ENCODE peak calls at places on chromosome 15, in eight cellular contexts. R, S, U, M, L, B, H and C are unnamed samples.

GRCh38 chr15:44038801-44039200 is 156.3 kb downstream of the FRMD5 start:
- DNase-seq in R (peak; percentile 52), S (no peak), U (no peak), M (peak; percentile 39), L (peak; percentile 39), B (no peak), H (peak; percentile 76), C (peak; percentile 32)

GRCh38 chr15:78739206-78739605 is 72.1 kb downstream of the ADAMTS7 start:
- DNase-seq in R (no peak), S (no peak), U (peak; percentile 33), M (no peak), L (no peak), B (no peak), H (no peak), C (no peak)

GRCh38 chr15:68512052-68512451 is 66.7 kb upstream of the CORO2B start:
- DNase-seq in R (no peak), S (no peak), U (no peak), M (no peak), L (no peak), B (no peak), H (no peak), C (no peak)

GRCh38 chr15:94671845-94672524 is 440.6 kb downstream of the MCTP2 start:
- DNase-seq in R (no peak), S (peak; percentile 33), U (no peak), M (peak; percentile 67), L (no peak), B (peak; percentile 65), H (peak; percentile 61), C (peak; percentile 61)

GRCh38 chr15:48459571-48460461 is 128.6 kb downstream of the DUT start:
- DNase-seq in R (no peak), S (no peak), U (no peak), M (no peak), L (no peak), B (no peak), H (no peak), C (no peak)

GRCh38 chr15:94008101-94009080 is 223.0 kb upstream of the MCTP2 start:
- DNase-seq in R (no peak), S (no peak), U (no peak), M (no peak), L (no peak), B (no peak), H (peak; percentile 24), C (no peak)

GRCh38 chr15:52803543-52804306 is 13.6 kb upstream of the ONECUT1 start:
- DNase-seq in R (no peak), S (peak; percentile 18), U (peak; percentile 54), M (no peak), L (no peak), B (no peak), H (no peak), C (no peak)

GRCh38 chr15:33322091-33322490 is 11.3 kb downstream of the RYR3 start:
- DNase-seq in R (no peak), S (no peak), U (no peak), M (no peak), L (no peak), B (no peak), H (no peak), C (no peak)

GRCh38 chr15:100125627-100126231 is 216.0 kb downstream of the ADAMTS17 start:
- DNase-seq in R (no peak), S (no peak), U (no peak), M (no peak), L (no peak), B (no peak), H (no peak), C (no peak)

GRCh38 chr15:82298520-82298919 is 35.9 kb downstream of the SAXO2 start:
- DNase-seq in R (no peak), S (no peak), U (peak; percentile 71), M (no peak), L (no peak), B (no peak), H (no peak), C (no peak)

GRCh38 chr15:100337422-100338044 is 4.2 kb downstream of the ADAMTS17 start:
- DNase-seq in R (no peak), S (no peak), U (no peak), M (no peak), L (no peak), B (no peak), H (no peak), C (no peak)

GRCh38 chr15:49296258-49296657 is 126.2 kb downstream of the GALK2 start:
- DNase-seq in R (no peak), S (no peak), U (no peak), M (no peak), L (no peak), B (no peak), H (no peak), C (no peak)

GRCh38 chr15:64883997-64884511 is 27.6 kb upstream of the ANKDD1A start:
- DNase-seq in R (no peak), S (no peak), U (peak; percentile 90), M (no peak), L (peak; percentile 56), B (no peak), H (peak; percentile 76), C (peak; percentile 32)

GRCh38 chr15:48850648-48851047 is 27.3 kb upstream of the EID1 start:
- DNase-seq in R (no peak), S (no peak), U (no peak), M (no peak), L (no peak), B (no peak), H (no peak), C (no peak)

GRCh38 chr15:65790692-65791334 is 1.3 kb downstream of the DENND4A start:
- DNase-seq in R (no peak), S (no peak), U (no peak), M (no peak), L (no peak), B (no peak), H (no peak), C (no peak)

GRCh38 chr15:59313703-59314332 is 58.9 kb downstream of the MYO1E start:
- DNase-seq in R (peak; percentile 38), S (no peak), U (no peak), M (peak; percentile 58), L (peak; percentile 73), B (peak; percentile 11), H (no peak), C (peak; percentile 67)

GRCh38 chr15:78979456-78980320 is 34.8 kb upstream of the CTSH start:
- DNase-seq in R (peak; percentile 38), S (peak; percentile 72), U (no peak), M (peak; percentile 87), L (peak; percentile 63), B (peak; percentile 81), H (peak; percentile 76), C (no peak)

GRCh38 chr15:65913631-65914199 is 44.4 kb downstream of the RAB11A start:
- DNase-seq in R (no peak), S (no peak), U (no peak), M (no peak), L (no peak), B (no peak), H (no peak), C (no peak)

GRCh38 chr15:84910928-84911623 is 26.6 kb downstream of the SLC28A1 start:
- DNase-seq in R (peak; percentile 68), S (no peak), U (no peak), M (no peak), L (no peak), B (no peak), H (no peak), C (peak; percentile 39)

GRCh38 chr15:87575896-87576295 is 680.6 kb downstream of the NTRK3 start:
- DNase-seq in R (no peak), S (no peak), U (no peak), M (no peak), L (no peak), B (no peak), H (no peak), C (no peak)

GRCh38 chr15:56832125-56832524 is 86.3 kb upstream of the TCF12 start:
- DNase-seq in R (no peak), S (no peak), U (no peak), M (no peak), L (no peak), B (no peak), H (no peak), C (no peak)

GRCh38 chr15:25246641-25247417 is 192.0 kb downstream of the UBE3A start:
- DNase-seq in R (no peak), S (peak; percentile 0), U (peak; percentile 13), M (no peak), L (no peak), B (no peak), H (no peak), C (no peak)

GRCh38 chr15:92473784-92474183 is 80.1 kb downstream of the ST8SIA2 start:
- DNase-seq in R (no peak), S (no peak), U (no peak), M (no peak), L (no peak), B (no peak), H (no peak), C (no peak)

GRCh38 chr15:45644437-45644836 is 9.6 kb downstream of the SQOR start:
- DNase-seq in R (no peak), S (no peak), U (no peak), M (no peak), L (no peak), B (no peak), H (no peak), C (no peak)

GRCh38 chr15:75648156-75649000 is 666 bp downstream of the SNX33 start:
- DNase-seq in R (no peak), S (peak; percentile 57), U (no peak), M (peak; percentile 79), L (peak; percentile 45), B (peak; percentile 41), H (peak; percentile 59), C (no peak)

GRCh38 chr15:31312220-31312619 is 14.4 kb upstream of the KLF13 start:
- DNase-seq in R (no peak), S (no peak), U (no peak), M (no peak), L (no peak), B (no peak), H (no peak), C (no peak)

GRCh38 chr15:69760263-69760855 is 307.7 kb downstream of the RPLP1 start:
- DNase-seq in R (no peak), S (no peak), U (no peak), M (no peak), L (no peak), B (no peak), H (no peak), C (no peak)

GRCh38 chr15:88913017-88913849 is at the start of gene MFGE8:
- DNase-seq in R (no peak), S (peak; percentile 78), U (peak; percentile 87), M (peak; percentile 91), L (peak; percentile 66), B (peak; percentile 83), H (peak; percentile 94), C (peak; percentile 51)

GRCh38 chr15:91135201-91136130 is 35.4 kb downstream of the SV2B start:
- DNase-seq in R (no peak), S (no peak), U (peak; percentile 6), M (no peak), L (no peak), B (no peak), H (no peak), C (no peak)